ENCODE peak calls at places on chromosome 19, in ten cellular contexts. F is heart right ventricle, N is neuronal stem cell, R is pancreas, E is A673, H is skeletal muscle cell, V is foreskin fibroblast, A is esophagus squamous epithelium, G is K562, S is lower lobe of right lung. D is an unnamed sample.

GRCh38 chr19:616732-617526 is 16.4 kb downstream of the POLRMT start:
- DNase-seq in F (no peak), N (no peak), R (no peak), E (no peak), H (no peak), V (no peak), A (no peak), G (no peak), S (no peak), D (no peak)

GRCh38 chr19:42250666-42251531 is 4.0 kb downstream of the ERF start:
- DNase-seq in F (no peak), N (no peak), R (peak), E (peak), H (no peak), V (peak), A (no peak), G (no peak), S (peak), D (peak)

GRCh38 chr19:472005-472858 is 11.4 kb upstream of the SHC2 start:
- DNase-seq in F (no peak), N (no peak), R (no peak), E (no peak), H (no peak), V (peak), A (no peak), G (no peak), S (no peak), D (no peak)

GRCh38 chr19:54315956-54316355 is 3.0 kb upstream of the LILRA5 start:
- DNase-seq in F (no peak), N (no peak), R (no peak), E (no peak), H (no peak), V (no peak), A (no peak), G (no peak), S (no peak), D (no peak)

GRCh38 chr19:56740478-56740877 is 68.9 kb upstream of the ZNF835 start:
- DNase-seq in F (no peak), N (no peak), R (no peak), E (no peak), H (no peak), V (no peak), A (no peak), G (no peak), S (no peak), D (no peak)

GRCh38 chr19:30978639-30979038 is 370.6 kb downstream of the TSHZ3 start:
- DNase-seq in F (no peak), N (no peak), R (no peak), E (no peak), H (no peak), V (no peak), A (no peak), G (no peak), S (no peak), D (no peak)

GRCh38 chr19:12035220-12036172 is at the start of gene ZNF433:
- DNase-seq in F (peak), N (peak), R (peak), E (peak), H (peak), V (peak), A (no peak), G (peak), S (peak), D (peak)

GRCh38 chr19:46579286-46579944 is 21.7 kb upstream of the CALM3 start:
- DNase-seq in F (no peak), N (peak), R (no peak), E (peak), H (no peak), V (no peak), A (no peak), G (no peak), S (no peak), D (peak)

GRCh38 chr19:21127898-21128297 is 13.9 kb upstream of the ZNF431 start:
- DNase-seq in F (no peak), N (no peak), R (no peak), E (no peak), H (no peak), V (no peak), A (no peak), G (no peak), S (no peak), D (no peak)

GRCh38 chr19:5048727-5049553 is 80.0 kb downstream of the KDM4B start:
- DNase-seq in F (no peak), N (no peak), R (no peak), E (peak), H (no peak), V (peak), A (no peak), G (no peak), S (no peak), D (no peak)

GRCh38 chr19:35462476-35462953 is 14.5 kb downstream of the FFAR2 start:
- DNase-seq in F (no peak), N (no peak), R (no peak), E (no peak), H (no peak), V (no peak), A (no peak), G (no peak), S (no peak), D (no peak)

GRCh38 chr19:8421484-8422461 is 8.7 kb downstream of the MARCHF2 start:
- DNase-seq in F (no peak), N (no peak), R (peak), E (no peak), H (no peak), V (no peak), A (no peak), G (peak), S (no peak), D (no peak)

GRCh38 chr19:17088552-17088951 is 13.0 kb downstream of the MYO9B start:
- DNase-seq in F (no peak), N (no peak), R (no peak), E (no peak), H (no peak), V (no peak), A (no peak), G (no peak), S (no peak), D (no peak)

GRCh38 chr19:17092696-17093095 is 17.1 kb downstream of the MYO9B start:
- DNase-seq in F (no peak), N (no peak), R (no peak), E (no peak), H (no peak), V (no peak), A (no peak), G (no peak), S (no peak), D (no peak)

GRCh38 chr19:17089238-17089637 is 13.7 kb downstream of the MYO9B start:
- DNase-seq in F (no peak), N (no peak), R (no peak), E (no peak), H (no peak), V (peak), A (no peak), G (no peak), S (no peak), D (peak)

GRCh38 chr19:17091758-17092333 is 16.3 kb downstream of the MYO9B start:
- DNase-seq in F (no peak), N (no peak), R (no peak), E (no peak), H (no peak), V (no peak), A (no peak), G (peak), S (peak), D (no peak)

DNA sequence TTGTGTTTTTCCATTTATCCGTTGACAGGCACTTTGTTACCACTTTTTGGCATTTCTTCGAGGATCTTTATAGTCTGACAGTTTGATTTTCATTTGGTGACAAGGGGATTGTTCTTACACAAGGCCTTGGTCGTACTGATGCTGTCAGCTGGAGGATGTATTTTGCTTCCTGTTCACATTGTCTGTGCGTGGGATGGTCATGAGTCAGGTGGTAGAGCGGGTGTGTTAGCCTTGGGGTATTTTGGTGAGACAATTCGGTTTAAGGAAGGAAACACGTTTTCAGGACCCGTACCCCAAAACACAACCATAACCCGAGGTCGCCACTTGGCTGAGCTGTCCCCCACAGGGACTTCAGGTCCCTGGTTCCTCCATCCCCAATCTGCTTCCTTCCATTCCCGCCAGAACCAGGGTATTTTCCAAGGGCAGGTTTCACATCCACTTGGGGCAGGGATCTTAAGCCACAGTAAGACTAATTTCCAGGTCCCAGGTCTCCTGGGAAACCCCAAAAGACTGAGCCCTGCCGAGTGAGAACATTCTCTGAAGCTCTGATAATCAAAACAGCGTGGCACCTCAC is 15.0 kb downstream of the MYO9B start:
- DNase-seq in F (no peak), N (no peak), R (no peak), E (no peak), H (no peak), V (no peak), A (no peak), G (no peak), S (no peak), D (peak)
- H3K4me3 ChIP-seq in F (no peak), N (no peak), R (no peak), E (no peak), H (no peak), V (no peak), A (no peak), G (no peak), S (no peak), D (no peak)

GRCh38 chr19:29514525-29515232 is 11.1 kb upstream of the VSTM2B start:
- DNase-seq in F (no peak), N (no peak), R (no peak), E (no peak), H (no peak), V (no peak), A (no peak), G (no peak), S (peak), D (no peak)
- H3K4me3 ChIP-seq in F (no peak), N (no peak), R (no peak), E (no peak), H (no peak), V (no peak), A (no peak), G (no peak), S (no peak), D (no peak)

DNA sequence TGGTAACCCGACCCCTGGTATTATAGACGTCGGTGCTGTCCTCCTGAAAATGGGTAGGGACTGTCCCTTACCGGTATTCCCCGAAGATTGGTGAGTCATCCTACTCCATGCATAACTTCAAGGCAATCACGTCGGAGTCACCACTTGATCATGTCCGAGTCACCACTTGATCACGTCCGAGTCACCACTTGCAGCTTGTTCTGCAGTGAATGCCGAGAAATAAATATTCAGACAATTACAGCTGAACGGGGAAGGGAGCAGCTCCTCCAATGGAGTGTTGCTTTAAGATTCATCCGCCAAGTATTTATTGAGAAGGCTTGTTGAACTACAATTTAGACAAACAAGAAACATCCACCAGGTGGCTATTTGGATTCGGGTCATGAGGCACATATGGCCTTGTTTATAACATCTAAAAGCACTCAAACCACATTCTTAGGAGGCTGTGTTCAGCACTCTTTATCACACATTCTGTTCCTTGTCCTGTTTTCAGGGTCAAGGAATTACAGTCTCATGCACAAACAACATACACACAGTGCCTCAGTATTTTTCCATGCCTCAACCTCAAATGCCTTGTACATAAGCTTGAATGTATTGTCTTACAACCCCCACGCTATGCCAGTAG is 43.1 kb downstream of the ZNF726 start:
- DNase-seq in F (no peak), N (no peak), R (no peak), E (no peak), H (peak), V (peak), A (no peak), G (no peak), S (no peak), D (no peak)
- H3K4me3 ChIP-seq in F (no peak), N (no peak), R (no peak), E (no peak), H (no peak), V (no peak), A (no peak), G (no peak), S (no peak), D (no peak)

GRCh38 chr19:49061445-49061844 is 3.2 kb downstream of the NTF4 start:
- DNase-seq in F (no peak), N (no peak), R (no peak), E (no peak), H (no peak), V (no peak), A (no peak), G (no peak), S (no peak), D (no peak)

GRCh38 chr19:49067554-49067953 is 2.9 kb upstream of the NTF4 start:
- DNase-seq in F (no peak), N (no peak), R (no peak), E (no peak), H (no peak), V (no peak), A (no peak), G (no peak), S (no peak), D (peak)

GRCh38 chr19:49065905-49066512 is 1.4 kb upstream of the NTF4 start:
- DNase-seq in F (no peak), N (no peak), R (no peak), E (no peak), H (no peak), V (no peak), A (no peak), G (no peak), S (no peak), D (no peak)

GRCh38 chr19:49064029-49064629 is 489 bp downstream of the NTF4 start:
- DNase-seq in F (no peak), N (no peak), R (no peak), E (no peak), H (no peak), V (no peak), A (no peak), G (no peak), S (peak), D (peak)

GRCh38 chr19:49064768-49065611 is at the start of gene NTF4:
- DNase-seq in F (no peak), N (peak), R (peak), E (peak), H (no peak), V (peak), A (no peak), G (peak), S (peak), D (peak)
- H3K4me3 ChIP-seq in F (peak), N (peak), R (peak), E (peak), H (peak), V (peak), A (peak), G (no peak), S (peak), D (peak)

GRCh38 chr19:49475191-49475932 is 1.3 kb downstream of the FLT3LG start:
- DNase-seq in F (no peak), N (no peak), R (no peak), E (no peak), H (no peak), V (no peak), A (no peak), G (no peak), S (no peak), D (no peak)
- H3K4me3 ChIP-seq in F (no peak), N (no peak), R (no peak), E (no peak), H (no peak), V (peak), A (peak), G (no peak), S (no peak), D (no peak)

GRCh38 chr19:41238244-41238643 is 19.2 kb downstream of the AXL start:
- DNase-seq in F (no peak), N (no peak), R (no peak), E (no peak), H (no peak), V (no peak), A (no peak), G (no peak), S (no peak), D (no peak)

GRCh38 chr19:41239961-41240574 is 21.0 kb downstream of the AXL start:
- DNase-seq in F (no peak), N (no peak), R (no peak), E (no peak), H (no peak), V (no peak), A (no peak), G (no peak), S (no peak), D (no peak)

GRCh38 chr19:41239363-41239762 is 20.3 kb downstream of the AXL start:
- DNase-seq in F (no peak), N (no peak), R (no peak), E (no peak), H (no peak), V (no peak), A (no peak), G (no peak), S (no peak), D (no peak)

GRCh38 chr19:41244117-41244516 is 20.1 kb upstream of the HNRNPUL1 start:
- DNase-seq in F (no peak), N (no peak), R (no peak), E (no peak), H (no peak), V (no peak), A (no peak), G (no peak), S (no peak), D (no peak)

GRCh38 chr19:41241859-41242258 is 22.3 kb upstream of the HNRNPUL1 start:
- DNase-seq in F (no peak), N (no peak), R (no peak), E (no peak), H (no peak), V (no peak), A (no peak), G (no peak), S (no peak), D (no peak)
- H3K4me3 ChIP-seq in F (no peak), N (no peak), R (no peak), E (no peak), H (no peak), V (no peak), A (no peak), G (no peak), S (no peak), D (no peak)